ENCODE peak calls at places on chromosomes 6 and 20, in five cellular contexts. G, F, O, X and Y are unnamed samples.

GRCh38 chr6:80319286-80319685 is 212.8 kb downstream of the BCKDHB start:
- DNase-seq in G (peak), F (no peak), O (peak), X (no peak), Y (no peak)

GRCh38 chr6:54335871-54336270 is 27.6 kb downstream of the TINAG start:
- DNase-seq in G (peak), F (peak), O (peak), X (peak), Y (peak)

GRCh38 chr20:5074050-5074674 is 45.6 kb downstream of the PCNA start:
- DNase-seq in G (no peak), F (no peak), O (peak), X (no peak), Y (no peak)

GRCh38 chr6:129749749-129750120 is 39.8 kb upstream of the ARHGAP18 start:
- DNase-seq in G (peak), F (peak), O (peak), X (peak), Y (no peak)

GRCh38 chr20:52105573-52106422 is 85.8 kb downstream of the ZFP64 start:
- DNase-seq in G (peak), F (no peak), O (no peak), X (no peak), Y (no peak)

GRCh38 chr6:14804444-14805210 is 441.2 kb upstream of the JARID2 start:
- DNase-seq in G (peak), F (peak), O (peak), X (peak), Y (peak)

GRCh38 chr6:157229219-157229607 is 94.1 kb downstream of the TMEM242 start:
- DNase-seq in G (no peak), F (no peak), O (no peak), X (no peak), Y (no peak)

GRCh38 chr20:38249536-38250310 is 10.8 kb downstream of the KIAA1755 start:
- DNase-seq in G (no peak), F (no peak), O (peak), X (no peak), Y (no peak)

GRCh38 chr6:15522427-15522826 is 140.4 kb downstream of the DTNBP1 start:
- DNase-seq in G (no peak), F (no peak), O (no peak), X (no peak), Y (no peak)

GRCh38 chr6:167721291-167721690 is 105.4 kb upstream of the AFDN start:
- DNase-seq in G (no peak), F (no peak), O (no peak), X (no peak), Y (no peak)

GRCh38 chr6:127716425-127716930 is 139.5 kb downstream of the C6orf58 start:
- DNase-seq in G (no peak), F (no peak), O (no peak), X (no peak), Y (no peak)

GRCh38 chr6:69861986-69862385 is 4.4 kb upstream of the COL19A1 start:
- DNase-seq in G (no peak), F (no peak), O (no peak), X (no peak), Y (no peak)

GRCh38 chr6:7813704-7814103 is 87.8 kb downstream of the BMP6 start:
- DNase-seq in G (no peak), F (no peak), O (no peak), X (no peak), Y (no peak)

GRCh38 chr6:97705568-97705967 is 422.6 kb upstream of the MMS22L start:
- DNase-seq in G (peak), F (no peak), O (peak), X (no peak), Y (no peak)

GRCh38 chr6:2132416-2132815 is 113.0 kb downstream of the GMDS start:
- DNase-seq in G (peak), F (no peak), O (peak), X (no peak), Y (no peak)

GRCh38 chr6:84645563-84646266 is 118.7 kb downstream of the TBX18 start:
- DNase-seq in G (peak), F (peak), O (peak), X (no peak), Y (no peak)

GRCh38 chr6:72316675-72317380 is 305.0 kb upstream of the KCNQ5 start:
- DNase-seq in G (no peak), F (no peak), O (no peak), X (no peak), Y (no peak)

GRCh38 chr20:46978871-46979536 is 84.4 kb downstream of the EYA2 start:
- DNase-seq in G (peak), F (no peak), O (no peak), X (no peak), Y (no peak)

GRCh38 chr6:48476257-48476656 is 365.3 kb upstream of the PTCHD4 start:
- DNase-seq in G (peak), F (no peak), O (peak), X (peak), Y (no peak)

GRCh38 chr6:158835616-158836221 is 16.6 kb upstream of the EZR start:
- DNase-seq in G (peak), F (no peak), O (peak), X (no peak), Y (no peak)

GRCh38 chr20:46852313-46852712 is 42.3 kb upstream of the EYA2 start:
- DNase-seq in G (no peak), F (no peak), O (no peak), X (no peak), Y (no peak)

GRCh38 chr6:150656156-150656555 is 56.5 kb downstream of the PLEKHG1 start:
- DNase-seq in G (no peak), F (no peak), O (no peak), X (no peak), Y (no peak)

GRCh38 chr6:134347916-134348805 is 30.2 kb upstream of the SGK1 start:
- DNase-seq in G (peak), F (peak), O (peak), X (peak), Y (no peak)

GRCh38 chr20:13650474-13650873 is 11.7 kb upstream of the TASP1 start:
- DNase-seq in G (no peak), F (no peak), O (no peak), X (no peak), Y (no peak)

GRCh38 chr6:27542485-27542884 is 69.6 kb upstream of the ZNF184 start:
- DNase-seq in G (no peak), F (no peak), O (no peak), X (no peak), Y (no peak)

GRCh38 chr6:160202411-160202810 is 56.2 kb downstream of the SLC22A2 start:
- DNase-seq in G (no peak), F (peak), O (peak), X (no peak), Y (no peak)

GRCh38 chr6:55069132-55069781 is 105.1 kb upstream of the HCRTR2 start:
- DNase-seq in G (peak), F (no peak), O (peak), X (peak), Y (peak)

GRCh38 chr20:57990396-57990987 is 238.0 kb downstream of the ANKRD60 start:
- DNase-seq in G (peak), F (peak), O (peak), X (no peak), Y (no peak)

GRCh38 chr20:32506721-32507120 is 78.4 kb downstream of the NOL4L start:
- DNase-seq in G (no peak), F (no peak), O (no peak), X (no peak), Y (no peak)

GRCh38 chr6:163402616-163403015 is 11.9 kb upstream of the QKI start:
- DNase-seq in G (no peak), F (no peak), O (no peak), X (no peak), Y (no peak)

GRCh38 chr20:10115021-10115420 is 80.2 kb downstream of the ANKEF1 start:
- DNase-seq in G (peak), F (peak), O (peak), X (peak), Y (peak)

GRCh38 chr6:57221191-57221935 is 744 bp downstream of the RAB23 start:
- DNase-seq in G (peak), F (no peak), O (peak), X (no peak), Y (no peak)

GRCh38 chr6:57217270-57217669 is 4.8 kb downstream of the RAB23 start:
- DNase-seq in G (no peak), F (no peak), O (no peak), X (no peak), Y (no peak)

GRCh38 chr6:57220083-57220703 is 1.9 kb downstream of the RAB23 start:
- DNase-seq in G (no peak), F (no peak), O (no peak), X (no peak), Y (no peak)

GRCh38 chr6:57215260-57215659 is 6.8 kb downstream of the RAB23 start:
- DNase-seq in G (no peak), F (no peak), O (no peak), X (no peak), Y (no peak)

DNA sequence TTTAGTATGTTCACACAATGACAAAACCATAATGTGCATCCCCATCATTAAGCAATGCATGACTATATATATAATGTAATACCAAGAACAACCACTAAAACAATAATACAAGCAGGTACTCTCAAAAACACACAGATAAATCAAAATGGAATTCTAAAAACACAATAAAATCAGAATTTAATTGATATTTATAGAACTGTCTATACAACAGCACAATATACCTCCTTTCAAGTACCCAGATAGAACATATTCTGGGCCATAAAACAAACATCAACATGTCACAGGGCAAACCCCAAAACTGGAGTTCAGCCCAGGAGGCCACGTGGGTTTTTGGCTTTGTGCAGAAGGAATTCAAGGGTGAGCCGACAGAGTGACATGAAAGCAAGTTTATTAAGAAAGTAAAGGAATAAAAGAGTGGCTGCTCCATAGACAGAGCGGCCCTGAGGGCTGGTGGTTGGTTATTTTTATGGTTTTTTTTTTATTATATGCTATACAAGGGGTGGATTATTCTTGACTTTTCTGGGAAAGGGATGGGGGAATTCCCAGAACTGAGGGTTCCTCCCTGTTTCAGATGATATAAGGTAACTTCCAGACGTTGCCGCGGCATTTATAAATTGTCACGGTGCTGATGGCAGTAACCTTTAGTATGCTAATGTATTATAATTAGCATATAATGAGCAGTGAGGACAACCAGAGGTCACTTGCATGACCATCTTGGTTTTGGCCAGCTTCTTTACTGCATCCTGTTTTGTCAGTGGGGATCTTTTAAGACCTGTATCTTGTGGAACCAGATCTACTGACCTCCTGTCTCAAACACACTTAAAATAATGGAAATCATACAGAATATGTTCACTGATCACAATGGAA is 5.6 kb downstream of the RAB23 start:
- DNase-seq in G (peak), F (no peak), O (peak), X (peak), Y (no peak)
- TF ChIP-seq CTCF in G (peak), F (peak), O (peak), X (no peak), Y (no peak)

GRCh38 chr6:33248932-33249731 is 22.5 kb downstream of the VPS52 start:
- DNase-seq in G (peak), F (peak), O (peak), X (peak), Y (peak)
- TF ChIP-seq CTCF in G (peak), F (peak), O (no peak), X (no peak), Y (peak)

GRCh38 chr6:36488221-36488620 is 45.4 kb downstream of the KCTD20 start:
- DNase-seq in G (no peak), F (no peak), O (no peak), X (no peak), Y (no peak)
- TF ChIP-seq CTCF in G (no peak), F (no peak), O (no peak), X (no peak), Y (no peak)

GRCh38 chr6:137492289-137492688 is 1.9 kb downstream of the OLIG3 start:
- DNase-seq in G (no peak), F (no peak), O (no peak), X (no peak), Y (no peak)
- TF ChIP-seq CTCF in G (no peak), F (no peak), O (no peak), X (no peak), Y (no peak)

GRCh38 chr6:166499350-166500163 is 86.9 kb downstream of the RAMACL start:
- DNase-seq in G (no peak), F (no peak), O (no peak), X (no peak), Y (no peak)

GRCh38 chr6:166498661-166499349 is 87.7 kb downstream of the RAMACL start:
- DNase-seq in G (no peak), F (no peak), O (no peak), X (no peak), Y (no peak)

GRCh38 chr6:166497087-166497899 is 89.2 kb downstream of the RAMACL start:
- DNase-seq in G (no peak), F (no peak), O (no peak), X (no peak), Y (no peak)

GRCh38 chr6:166496460-166496859 is 90.0 kb downstream of the RAMACL start:
- DNase-seq in G (no peak), F (no peak), O (no peak), X (no peak), Y (no peak)

DNA sequence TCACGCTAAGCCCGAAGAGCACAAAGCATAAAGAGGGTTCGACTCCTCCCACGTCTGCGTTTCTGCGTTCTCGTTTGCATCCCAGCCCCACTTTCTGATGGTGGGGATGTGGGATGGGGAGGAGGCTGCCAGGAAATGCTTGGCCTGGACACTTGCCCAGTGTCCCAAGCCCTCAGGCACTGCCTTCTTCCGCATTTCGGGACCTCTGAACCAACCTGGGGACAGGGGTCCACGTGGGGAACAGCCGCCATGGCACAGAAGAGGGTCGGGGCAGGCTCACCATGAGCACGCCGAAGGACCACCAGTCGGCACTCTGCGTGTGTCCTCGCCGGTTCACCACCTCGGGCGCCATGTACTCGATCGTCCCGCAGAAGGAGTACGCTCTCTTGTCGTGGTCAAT is 88.2 kb downstream of the RAMACL start:
- DNase-seq in G (no peak), F (no peak), O (no peak), X (no peak), Y (no peak)
- TF ChIP-seq CTCF in G (no peak), F (no peak), O (no peak), X (no peak), Y (no peak)